ENCODE peak calls at places on chromosomes 4 and X, in seven cellular contexts. T, G, N, X, H, D and M are unnamed samples.

GRCh38 chrX:110748256-110748811 is 47.3 kb downstream of the CHRDL1 start:
- DNase-seq in H (no peak), N (no peak), G (no peak), D (no peak), T (no peak), X (no peak), M (no peak)

GRCh38 chr4:141077611-141078225 is 55.6 kb downstream of the RNF150 start:
- DNase-seq in N (no peak), G (no peak), X (no peak), T (no peak), D (no peak), H (no peak), M (no peak)

GRCh38 chr4:139823345-139823744 is 157.7 kb downstream of the MGST2 start:
- DNase-seq in H (no peak), G (no peak), N (no peak), D (no peak), X (no peak), T (no peak), M (no peak)

GRCh38 chr4:13700196-13701140 is 72.9 kb upstream of the BOD1L1 start:
- DNase-seq in X (no peak), N (no peak), G (no peak), D (peak), T (no peak), H (no peak), M (peak)

GRCh38 chrX:54891573-54891972 is 29.1 kb upstream of the TRO start:
- DNase-seq in H (peak), D (peak), T (peak), N (peak), X (peak), G (no peak), M (no peak)

GRCh38 chr4:41430796-41431195 is 107.2 kb upstream of the LIMCH1 start:
- DNase-seq in X (no peak), H (no peak), T (no peak), G (peak), N (no peak), D (no peak), M (no peak)

GRCh38 chr4:88283661-88284377 is 542 bp downstream of the PPM1K start:
- DNase-seq in N (peak), X (peak), G (peak), D (peak), T (peak), H (peak), M (no peak)

GRCh38 chr4:158182736-158183135 is 9.9 kb upstream of the GASK1B start:
- DNase-seq in H (no peak), N (no peak), D (no peak), X (no peak), T (no peak), G (no peak), M (no peak)

GRCh38 chrX:47266643-47267042 is 33.8 kb downstream of the USP11 start:
- DNase-seq in H (no peak), T (no peak), D (no peak), X (no peak), N (no peak), G (no peak), M (no peak)

GRCh38 chr4:23930750-23931488 is 41.1 kb upstream of the PPARGC1A start:
- DNase-seq in G (peak), D (no peak), N (no peak), T (no peak), X (no peak), H (no peak), M (no peak)

GRCh38 chr4:110092646-110093045 is 105.8 kb downstream of the ELOVL6 start:
- DNase-seq in N (no peak), D (no peak), T (no peak), X (no peak), G (no peak), H (no peak), M (no peak)

GRCh38 chrX:153924149-153924861 is 1.8 kb downstream of the ARHGAP4 start:
- DNase-seq in G (peak), X (peak), N (peak), T (no peak), D (peak), H (no peak), M (no peak)

GRCh38 chrX:134936542-134936941 is 54.2 kb upstream of the SMIM10 start:
- DNase-seq in X (no peak), G (no peak), T (no peak), D (peak), N (no peak), H (no peak), M (no peak)

GRCh38 chr4:144615182-144615581 is 30.8 kb upstream of the HHIP start:
- DNase-seq in X (no peak), H (no peak), T (no peak), N (no peak), G (no peak), D (peak), M (no peak)

GRCh38 chrX:34487364-34487763 is 169.7 kb downstream of the TMEM47 start:
- DNase-seq in X (no peak), H (no peak), T (no peak), N (no peak), G (no peak), D (no peak), M (no peak)

GRCh38 chrX:57741107-57741506 is 61.0 kb upstream of the NLRP2B start:
- DNase-seq in T (no peak), X (no peak), D (no peak), G (no peak), H (no peak), N (no peak), M (no peak)

GRCh38 chr4:88969746-88970145 is 87.2 kb downstream of the FAM13A start:
- DNase-seq in G (no peak), D (no peak), X (no peak), N (no peak), H (no peak), T (no peak), M (no peak)

GRCh38 chr4:56653461-56654237 is 27.4 kb downstream of the HOPX start:
- DNase-seq in G (no peak), D (no peak), T (no peak), H (no peak), N (peak), X (peak), M (no peak)

GRCh38 chr4:680565-680930 is 6.2 kb downstream of the MYL5 start:
- DNase-seq in N (no peak), D (no peak), H (no peak), T (no peak), X (no peak), G (no peak), M (no peak)

GRCh38 chr4:25320374-25321172 is 8.0 kb downstream of the ZCCHC4 start:
- DNase-seq in N (no peak), D (peak), H (no peak), X (no peak), G (no peak), T (peak), M (peak)

DNA sequence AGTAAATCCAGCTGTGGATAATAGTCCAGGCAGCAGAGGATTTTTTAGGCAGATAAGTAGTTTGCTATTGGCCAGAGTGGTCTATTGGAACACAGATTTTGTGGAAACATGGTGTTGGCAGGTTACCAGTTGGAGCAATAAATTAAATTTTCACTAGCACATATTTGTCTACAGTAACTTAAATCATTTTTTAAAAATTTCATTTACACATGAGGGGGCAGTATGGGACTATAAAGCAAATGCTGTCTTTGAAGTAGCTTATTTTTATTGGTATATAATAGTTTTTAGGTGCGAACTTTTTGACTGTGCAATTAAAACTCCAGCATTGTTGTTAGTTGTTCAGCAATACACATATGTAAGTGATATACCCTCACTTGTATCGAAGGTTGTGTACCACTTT is 289.8 kb downstream of the ARHGAP10 start:
- DNase-seq in D (no peak), T (no peak), G (no peak), X (no peak), N (no peak), H (no peak), M (no peak)
- TF ChIP-seq CTCF in D (no peak), T (no peak), G (no peak), X (peak), N (peak), H (no peak), M (no peak)

GRCh38 chrX:40542208-40542607 is 38.6 kb upstream of the ATP6AP2 start:
- DNase-seq in X (no peak), T (no peak), G (no peak), N (no peak), D (no peak), H (no peak), M (no peak)
- TF ChIP-seq CTCF in X (no peak), T (no peak), G (no peak), N (peak), D (no peak), H (no peak), M (no peak)

GRCh38 chr4:11228575-11228974 is 200.1 kb downstream of the HS3ST1 start:
- DNase-seq in H (no peak), D (no peak), T (peak), X (no peak), G (no peak), N (no peak), M (no peak)

GRCh38 chr4:11230888-11231287 is 197.8 kb downstream of the HS3ST1 start:
- DNase-seq in D (no peak), N (no peak), H (no peak), X (no peak), G (no peak), T (no peak), M (no peak)

GRCh38 chr4:11232004-11232403 is 196.7 kb downstream of the HS3ST1 start:
- DNase-seq in T (no peak), H (no peak), X (no peak), D (peak), N (no peak), G (no peak), M (no peak)
- TF ChIP-seq CTCF in T (no peak), H (no peak), X (no peak), D (no peak), N (no peak), G (no peak), M (no peak)

DNA sequence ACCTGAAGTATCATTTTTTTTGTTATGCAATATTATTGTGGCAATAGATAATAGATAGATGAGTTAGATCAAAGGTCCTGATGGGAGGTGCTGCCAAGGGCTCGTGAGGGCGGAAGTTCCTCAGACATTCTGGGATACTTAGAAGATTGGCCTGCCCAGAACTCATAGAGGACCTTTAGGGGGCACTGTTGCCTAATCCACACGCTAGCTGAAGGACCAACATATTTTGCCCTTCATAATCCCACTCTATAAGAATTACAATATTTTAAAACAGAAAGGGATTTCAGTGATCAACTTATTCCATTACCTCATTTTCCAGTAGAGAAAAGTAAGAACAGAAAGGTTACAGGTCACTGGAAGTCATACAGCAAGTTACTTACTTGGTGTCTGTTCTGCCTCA is 22.9 kb upstream of the COX7B2 start:
- DNase-seq in N (peak), X (no peak), D (peak), H (no peak), G (no peak), T (no peak), M (peak)
- TF ChIP-seq CTCF in N (peak), X (no peak), D (peak), H (peak), G (peak), T (no peak), M (peak)

GRCh38 chr4:94451669-94452475 is at the start of gene PDLIM5:
- DNase-seq in G (peak), N (peak), H (peak), X (peak), D (peak), T (peak), M (no peak)
- TF ChIP-seq CTCF in G (no peak), N (peak), H (no peak), X (no peak), D (no peak), T (no peak), M (no peak)